ENCODE peak calls at places on chromosomes 7 and 10, in four cellular contexts. One of them, this sample, is unnamed.

GRCh38 chr7:41881313-41882130 is 178.6 kb upstream of the INHBA start:
- DNase-seq in foreskin fibroblast: no peak
- DNase-seq in activated effector memory CD4-positive, alpha-beta T cell treated with Interleukin-2 at 50 U/mL for 16 hours: peak
- DNase-seq in NCI-H146: no peak
- DNase-seq in this sample: no peak

GRCh38 chr10:6918305-6918704 is 338.2 kb upstream of the PRKCQ start:
- DNase-seq in foreskin fibroblast: no peak
- DNase-seq in activated effector memory CD4-positive, alpha-beta T cell treated with Interleukin-2 at 50 U/mL for 16 hours: peak
- DNase-seq in NCI-H146: peak
- DNase-seq in this sample: no peak

GRCh38 chr7:29835718-29836117 is 29.4 kb downstream of the WIPF3 start:
- DNase-seq in foreskin fibroblast: no peak
- DNase-seq in activated effector memory CD4-positive, alpha-beta T cell treated with Interleukin-2 at 50 U/mL for 16 hours: no peak
- DNase-seq in NCI-H146: no peak
- DNase-seq in this sample: no peak

GRCh38 chr7:4042402-4042801 is 639.7 kb upstream of the FOXK1 start:
- DNase-seq in foreskin fibroblast: no peak
- DNase-seq in activated effector memory CD4-positive, alpha-beta T cell treated with Interleukin-2 at 50 U/mL for 16 hours: no peak
- DNase-seq in NCI-H146: peak
- DNase-seq in this sample: no peak

GRCh38 chr10:17847586-17848296 is 38.6 kb downstream of the MRC1 start:
- DNase-seq in foreskin fibroblast: peak
- DNase-seq in activated effector memory CD4-positive, alpha-beta T cell treated with Interleukin-2 at 50 U/mL for 16 hours: no peak
- DNase-seq in NCI-H146: no peak
- DNase-seq in this sample: no peak

GRCh38 chr10:120221873-120222485 is 235.0 kb upstream of the PLPP4 start:
- DNase-seq in foreskin fibroblast: peak
- DNase-seq in activated effector memory CD4-positive, alpha-beta T cell treated with Interleukin-2 at 50 U/mL for 16 hours: no peak
- DNase-seq in NCI-H146: peak
- DNase-seq in this sample: peak

GRCh38 chr7:158573310-158573709 is 14.3 kb downstream of the PTPRN2 start:
- DNase-seq in foreskin fibroblast: no peak
- DNase-seq in activated effector memory CD4-positive, alpha-beta T cell treated with Interleukin-2 at 50 U/mL for 16 hours: no peak
- DNase-seq in NCI-H146: no peak
- DNase-seq in this sample: no peak

GRCh38 chr7:109375857-109376256 is 806.2 kb downstream of the DNAJB9 start:
- DNase-seq in foreskin fibroblast: no peak
- DNase-seq in activated effector memory CD4-positive, alpha-beta T cell treated with Interleukin-2 at 50 U/mL for 16 hours: no peak
- DNase-seq in NCI-H146: no peak
- DNase-seq in this sample: no peak

GRCh38 chr7:17109017-17109416 is 189.4 kb upstream of the AHR start:
- DNase-seq in foreskin fibroblast: peak
- DNase-seq in activated effector memory CD4-positive, alpha-beta T cell treated with Interleukin-2 at 50 U/mL for 16 hours: no peak
- DNase-seq in NCI-H146: no peak
- DNase-seq in this sample: no peak